ENCODE peak calls at places on chromosomes 1 and 21, in nine cellular contexts. V is GM23338; I is ovary; C is adrenal gland; A is HCT116; O is colonic mucosa; G is heart right ventricle; N is K562; J is CD8-positive, alpha-beta memory T cell. T is an unnamed sample. For H3K4me1, the result is how much of the 10 kb centered on the place peaks cover.

GRCh38 chr1:18668750-18669404 is 38.2 kb downstream of the PAX7 start:
- DNase-seq in V (no peak), I (no peak), C (no peak), A (peak), O (peak), G (no peak), N (no peak), J (no peak), T (no peak)

GRCh38 chr1:240092301-240093119 is 827 bp downstream of the FMN2 start:
- DNase-seq in V (peak), I (peak), C (peak), A (no peak), O (peak), G (no peak), N (no peak), J (no peak), T (no peak)

GRCh38 chr1:225467193-225468020 is 39.6 kb upstream of the LBR start:
- DNase-seq in V (no peak), I (no peak), C (peak), A (no peak), O (peak), G (peak), N (no peak), J (peak), T (no peak)

GRCh38 chr1:109152196-109152595 is 38.3 kb downstream of the ELAPOR1 start:
- DNase-seq in V (no peak), I (no peak), C (no peak), A (no peak), O (peak), G (no peak), N (no peak), J (no peak), T (no peak)

GRCh38 chr1:69744381-69744780 is 176.7 kb downstream of the LRRC7 start:
- DNase-seq in V (peak), I (no peak), C (no peak), A (no peak), O (no peak), G (no peak), N (no peak), J (no peak), T (no peak)

GRCh38 chr1:196660912-196661311 is 9.1 kb downstream of the CFH start:
- DNase-seq in V (peak), I (no peak), C (no peak), A (peak), O (no peak), G (no peak), N (peak), J (no peak), T (no peak)

GRCh38 chr1:31181515-31182343 is 58.0 kb downstream of the NKAIN1 start:
- DNase-seq in V (peak), I (no peak), C (peak), A (peak), O (peak), G (peak), N (peak), J (peak), T (no peak)

GRCh38 chr1:245483247-245483646 is 328.5 kb downstream of the KIF26B start:
- DNase-seq in V (no peak), I (no peak), C (no peak), A (no peak), O (no peak), G (no peak), N (no peak), J (no peak), T (no peak)

GRCh38 chr1:154441241-154441888 is 36.2 kb downstream of the IL6R start:
- DNase-seq in V (no peak), I (no peak), C (no peak), A (no peak), O (no peak), G (no peak), N (no peak), J (no peak), T (no peak)

GRCh38 chr1:151820940-151821339 is 10.7 kb downstream of the RORC start:
- DNase-seq in V (no peak), I (no peak), C (peak), A (no peak), O (no peak), G (peak), N (no peak), J (no peak), T (no peak)

GRCh38 chr21:29316029-29316742 is 17.5 kb downstream of the BACH1 start:
- DNase-seq in V (no peak), I (no peak), C (no peak), A (no peak), O (no peak), G (no peak), N (peak), J (no peak), T (no peak)

GRCh38 chr1:182205378-182206022 is 144.0 kb upstream of the ZNF648 start:
- DNase-seq in V (no peak), I (no peak), C (no peak), A (no peak), O (no peak), G (no peak), N (no peak), J (no peak), T (no peak)

GRCh38 chr1:228936881-228937280 is 201.6 kb downstream of the RHOU start:
- DNase-seq in V (no peak), I (no peak), C (no peak), A (no peak), O (no peak), G (no peak), N (no peak), J (no peak), T (no peak)

GRCh38 chr1:167447521-167448136 is 70.7 kb downstream of the CD247 start:
- DNase-seq in V (peak), I (no peak), C (no peak), A (peak), O (peak), G (no peak), N (peak), J (peak), T (peak)

GRCh38 chr1:41442697-41443251 is 41.7 kb downstream of the EDN2 start:
- DNase-seq in V (no peak), I (no peak), C (no peak), A (no peak), O (no peak), G (no peak), N (no peak), J (no peak), T (no peak)

GRCh38 chr1:193629875-193630274 is 443.5 kb upstream of the B3GALT2 start:
- DNase-seq in V (peak), I (no peak), C (no peak), A (no peak), O (no peak), G (no peak), N (no peak), J (no peak), T (no peak)

GRCh38 chr1:174135200-174135599 is 24.1 kb upstream of the RABGAP1L start:
- DNase-seq in V (no peak), I (no peak), C (no peak), A (no peak), O (no peak), G (no peak), N (no peak), J (no peak), T (no peak)

GRCh38 chr21:16154961-16155360 is 425.2 kb downstream of the USP25 start:
- DNase-seq in V (peak), I (no peak), C (no peak), A (no peak), O (no peak), G (no peak), N (no peak), J (no peak), T (no peak)

GRCh38 chr1:167221126-167221803 is 579 bp downstream of the POU2F1 start:
- DNase-seq in V (peak), I (peak), C (no peak), A (no peak), O (peak), G (no peak), N (no peak), J (no peak), T (peak)

GRCh38 chr1:89939693-89940438 is 55.0 kb upstream of the ZNF326 start:
- DNase-seq in V (peak), I (no peak), C (no peak), A (no peak), O (no peak), G (no peak), N (no peak), J (no peak), T (no peak)

GRCh38 chr21:45973475-45974072 is 8.0 kb upstream of the COL6A1 start:
- DNase-seq in V (peak), I (peak), C (peak), A (peak), O (peak), G (peak), N (peak), J (peak), T (no peak)

GRCh38 chr21:14361958-14362357 is 21.0 kb downstream of the HSPA13 start:
- DNase-seq in V (no peak), I (no peak), C (no peak), A (no peak), O (no peak), G (no peak), N (no peak), J (no peak), T (no peak)

GRCh38 chr21:37082856-37083611 is 10.0 kb downstream of the TTC3 start:
- DNase-seq in V (no peak), I (no peak), C (no peak), A (no peak), O (no peak), G (no peak), N (no peak), J (no peak), T (no peak)

GRCh38 chr1:201828451-201828819 is 522 bp upstream of the IPO9 start:
- DNase-seq in V (no peak), I (no peak), C (no peak), A (no peak), O (no peak), G (no peak), N (no peak), J (no peak), T (no peak)

GRCh38 chr1:186301448-186301847 is 73.6 kb downstream of the TPR start:
- DNase-seq in V (no peak), I (no peak), C (no peak), A (no peak), O (no peak), G (no peak), N (no peak), J (no peak), T (no peak)

GRCh38 chr1:190320952-190321351 is 156.7 kb downstream of the BRINP3 start:
- DNase-seq in V (peak), I (no peak), C (no peak), A (peak), O (no peak), G (no peak), N (no peak), J (no peak), T (no peak)

GRCh38 chr1:54464477-54465146 is 58.4 kb upstream of the SSBP3 start:
- DNase-seq in V (peak), I (no peak), C (no peak), A (no peak), O (no peak), G (no peak), N (peak), J (no peak), T (no peak)

GRCh38 chr1:180229483-180230415 is at the start of gene LHX4:
- DNase-seq in V (peak), I (no peak), C (no peak), A (no peak), O (peak), G (peak), N (peak), J (no peak), T (no peak)

GRCh38 chr1:190084552-190084951 is 393.1 kb downstream of the BRINP3 start:
- DNase-seq in V (peak), I (no peak), C (no peak), A (peak), O (no peak), G (no peak), N (no peak), J (no peak), T (no peak)

GRCh38 chr1:113758631-113759340 is 500 bp downstream of the PHTF1 start:
- DNase-seq in V (peak), I (peak), C (peak), A (peak), O (peak), G (peak), N (peak), J (peak), T (no peak)

GRCh38 chr1:18560692-18561091 is 70.0 kb upstream of the PAX7 start:
- DNase-seq in V (peak), I (no peak), C (no peak), A (no peak), O (no peak), G (no peak), N (no peak), J (no peak), T (no peak)

DNA sequence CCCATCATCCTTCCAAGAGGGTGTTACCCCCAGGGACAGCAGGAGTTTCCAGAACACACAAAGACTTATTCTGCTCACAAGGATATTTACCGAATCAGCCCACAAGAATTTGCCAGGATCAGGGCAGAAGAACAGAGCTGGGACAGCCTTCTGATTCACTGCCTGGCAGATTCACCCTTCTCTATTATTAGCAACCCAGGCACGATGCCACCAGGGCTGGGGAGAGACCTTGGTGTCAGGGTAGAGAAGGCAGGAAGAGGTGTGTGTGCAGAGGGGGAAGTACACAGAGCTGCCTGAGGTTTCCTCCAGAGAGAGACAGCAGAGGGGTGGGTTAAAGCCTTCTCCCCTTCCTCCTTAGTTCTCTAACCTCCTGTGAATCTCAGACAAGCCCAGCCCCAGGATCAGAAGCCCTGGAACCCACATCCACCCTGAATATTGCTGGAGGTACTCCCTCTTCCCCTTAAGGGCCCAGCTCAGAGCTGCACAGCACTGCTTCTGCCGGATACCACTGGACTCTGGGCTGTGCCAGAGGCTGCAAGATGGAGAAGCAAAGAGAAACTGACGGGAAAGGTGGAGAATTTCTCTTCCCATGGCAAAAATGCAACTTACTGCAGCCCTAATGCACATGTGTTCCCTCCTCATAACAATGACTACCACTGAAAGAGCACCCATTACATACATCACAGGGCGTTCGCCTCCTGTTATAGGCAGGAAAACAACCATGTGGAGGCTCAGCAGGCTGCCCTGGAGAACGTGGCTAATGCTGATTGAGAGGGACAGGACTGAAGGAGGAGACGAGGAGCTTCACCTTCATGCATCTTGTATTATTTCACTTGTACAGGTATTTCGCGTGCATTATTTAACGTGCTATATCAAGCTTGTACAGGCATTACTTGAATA is 61.7 kb downstream of the ITPKB start:
- DNase-seq in V (no peak), I (peak), C (peak), A (no peak), O (peak), G (peak), N (no peak), J (peak), T (no peak)
- H3K4me1 ChIP-seq in V (under half), I (under half), C (under half), A (under half), O (under half), G (half or more), N (under half), J (half or more), T (under half)

DNA sequence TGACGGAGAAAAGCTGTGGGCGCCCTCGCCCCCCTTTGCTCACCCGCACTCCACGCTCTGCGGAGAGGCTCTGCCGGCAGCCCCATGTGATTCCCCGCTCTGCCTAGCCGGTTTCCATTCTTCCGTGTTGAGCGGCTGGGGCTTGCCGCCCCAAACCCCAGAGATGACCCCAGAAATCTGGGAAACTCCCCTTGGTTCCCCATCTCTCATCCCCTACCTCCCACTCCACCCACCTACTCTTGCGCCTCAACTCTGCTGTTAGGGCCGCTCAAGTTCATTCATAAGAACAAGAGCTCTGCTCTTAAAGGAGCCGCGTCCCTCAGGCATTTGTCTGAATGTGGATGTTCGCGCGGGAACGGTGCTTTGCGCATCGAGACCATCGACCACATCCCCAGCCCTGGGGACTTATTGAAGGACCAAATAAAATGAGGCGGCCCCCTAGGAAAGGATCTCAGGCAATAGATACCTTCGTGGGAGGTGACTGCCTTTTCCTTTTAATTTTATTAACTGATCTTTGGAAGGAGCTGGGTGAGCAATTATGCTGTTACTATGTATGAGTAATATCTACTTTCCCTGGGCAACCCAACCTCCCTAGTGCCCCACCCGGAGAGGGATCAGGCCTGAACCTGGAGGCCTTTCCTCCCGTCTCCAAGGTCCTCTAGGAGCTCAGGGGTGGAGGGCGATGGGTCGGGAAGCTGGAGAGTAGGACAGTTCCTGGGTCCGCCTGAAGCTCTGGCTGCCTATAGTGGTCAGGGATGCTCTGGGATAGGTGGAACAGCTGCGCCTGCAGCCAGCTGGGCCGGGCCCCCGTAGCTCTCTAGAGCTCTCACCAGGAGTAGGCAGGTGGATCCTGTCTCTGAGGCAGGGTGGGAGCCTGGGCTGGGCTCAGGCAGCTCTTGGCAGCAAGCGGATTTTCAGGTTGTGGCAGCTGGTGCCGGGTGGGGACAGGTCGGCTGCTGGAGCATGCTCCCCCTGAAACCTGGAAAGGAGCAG is 898 bp downstream of the MFSD2A start:
- DNase-seq in V (peak), I (no peak), C (peak), A (peak), O (peak), G (no peak), N (no peak), J (no peak), T (no peak)
- H3K4me1 ChIP-seq in V (under half), I (under half), C (under half), A (under half), O (under half), G (under half), N (under half), J (under half), T (under half)

GRCh38 chr1:71859806-71860205 is 422.5 kb downstream of the NEGR1 start:
- DNase-seq in V (no peak), I (no peak), C (no peak), A (no peak), O (no peak), G (no peak), N (no peak), J (no peak), T (no peak)
- H3K4me1 ChIP-seq in V (under half), I (under half), C (under half), A (under half), O (under half), G (under half), N (under half), J (under half), T (under half)

GRCh38 chr1:156524985-156525590 is 24.5 kb upstream of the MEF2D start:
- DNase-seq in V (no peak), I (no peak), C (no peak), A (no peak), O (no peak), G (no peak), N (no peak), J (no peak), T (no peak)
- H3K4me1 ChIP-seq in V (under half), I (under half), C (under half), A (under half), O (under half), G (under half), N (under half), J (under half), T (under half)

DNA sequence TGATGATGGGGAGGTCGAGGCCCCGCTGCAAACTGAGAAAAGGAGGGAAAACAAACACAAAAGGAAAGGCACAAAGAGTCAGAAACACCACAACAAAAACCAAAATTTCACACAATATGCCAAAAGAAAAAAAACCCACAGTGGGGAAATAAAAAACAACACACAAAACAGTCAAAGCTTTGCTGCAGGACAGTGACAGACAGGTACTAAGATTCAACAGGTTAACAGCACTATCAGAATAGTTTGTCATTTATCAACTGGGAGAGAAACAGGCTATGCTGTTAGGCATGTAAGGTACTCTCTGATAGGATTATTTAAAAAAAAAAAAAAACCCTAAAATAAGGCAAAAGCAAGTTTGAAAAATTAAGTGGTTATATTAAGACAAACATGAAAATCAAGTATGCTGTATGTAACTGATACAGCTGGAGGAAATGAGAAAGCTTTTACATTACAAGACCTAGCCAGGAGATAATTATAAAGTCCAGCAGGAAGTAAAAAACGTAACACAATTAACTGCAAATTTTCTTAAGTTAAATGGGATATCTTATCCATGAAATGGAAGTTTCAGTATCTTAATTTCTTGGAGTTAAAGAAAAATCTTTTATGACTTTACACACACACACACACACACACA is 179.0 kb downstream of the EIF4G3 start:
- DNase-seq in V (no peak), I (no peak), C (no peak), A (no peak), O (no peak), G (no peak), N (no peak), J (no peak), T (no peak)
- H3K4me1 ChIP-seq in V (under half), I (under half), C (under half), A (under half), O (under half), G (under half), N (under half), J (under half), T (under half)

GRCh38 chr1:16151200-16151708 is 4.6 kb downstream of the EPHA2 start:
- DNase-seq in V (no peak), I (no peak), C (peak), A (no peak), O (no peak), G (no peak), N (peak), J (no peak), T (no peak)
- H3K4me1 ChIP-seq in V (half or more), I (under half), C (under half), A (half or more), O (under half), G (half or more), N (under half), J (under half), T (under half)

DNA sequence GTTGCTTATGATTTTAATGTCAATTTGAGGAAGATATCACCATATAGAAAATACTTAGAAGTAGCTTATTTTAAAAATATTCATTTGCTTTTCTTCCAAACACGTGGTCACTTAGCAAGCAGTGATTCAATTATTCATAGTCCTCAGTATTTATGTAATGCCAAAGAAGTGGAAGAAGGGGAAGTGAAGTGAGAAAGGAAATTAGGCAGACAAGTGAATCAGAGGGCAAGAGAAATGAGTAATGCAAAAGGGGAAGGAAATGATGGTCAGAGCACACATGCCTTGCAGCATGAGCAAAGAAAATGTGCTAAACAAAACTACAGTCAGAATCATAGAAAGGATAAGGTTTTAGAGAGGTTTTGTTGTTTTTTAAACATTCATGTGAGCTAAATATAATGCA is 31.8 kb downstream of the SDCCAG8 start:
- DNase-seq in V (no peak), I (no peak), C (no peak), A (no peak), O (no peak), G (no peak), N (no peak), J (no peak), T (no peak)
- H3K4me1 ChIP-seq in V (under half), I (under half), C (under half), A (under half), O (under half), G (under half), N (under half), J (under half), T (under half)

GRCh38 chr1:24391882-24392603 is 21.5 kb downstream of the STPG1 start:
- DNase-seq in V (peak), I (peak), C (peak), A (no peak), O (peak), G (peak), N (peak), J (peak), T (no peak)
- H3K4me1 ChIP-seq in V (under half), I (under half), C (under half), A (under half), O (under half), G (under half), N (under half), J (under half), T (under half)

T was measured in ascending aorta.